ENCODE peak calls at places on chromosomes 13 and 19, in five cellular contexts. H is body of pancreas, U is uterus, T is heart right ventricle, B is psoas muscle. E is an unnamed sample. For H3K4me1 and H3K9me3, the result is how much of the 10 kb centered on the place peaks cover.

GRCh38 chr13:26041476-26041875 is 10.3 kb downstream of the SHISA2 start:
- DNase-seq in U (no peak), B (no peak), T (no peak), H (no peak), E (no peak)

GRCh38 chr19:15195381-15195964 is 5.3 kb downstream of the NOTCH3 start:
- DNase-seq in U (peak), H (peak), T (peak), B (peak), E (peak)

GRCh38 chr13:98549728-98550317 is 27.1 kb downstream of the STK24 start:
- DNase-seq in B (no peak), U (no peak), H (no peak), T (no peak), E (no peak)

GRCh38 chr19:33488826-33489225 is 32.8 kb downstream of the PEPD start:
- DNase-seq in U (no peak), B (no peak), H (peak), T (no peak), E (no peak)

GRCh38 chr13:110683203-110683883 is 22.6 kb downstream of the CARS2 start:
- DNase-seq in H (peak), B (no peak), U (no peak), T (no peak), E (no peak)

GRCh38 chr13:79522583-79522982 is 41.6 kb downstream of the NDFIP2 start:
- DNase-seq in U (no peak), B (no peak), T (no peak), H (no peak), E (no peak)

GRCh38 chr19:13597625-13598024 is 91.3 kb upstream of the CACNA1A start:
- DNase-seq in U (peak), H (peak), B (peak), T (peak), E (peak)

GRCh38 chr13:25928941-25929505 is 122.8 kb downstream of the SHISA2 start:
- DNase-seq in B (no peak), T (no peak), H (no peak), U (no peak), E (no peak)

GRCh38 chr13:19818223-19818842 is 35.6 kb upstream of the PSPC1 start:
- DNase-seq in B (peak), U (no peak), T (no peak), H (peak), E (peak)

GRCh38 chr13:80083516-80084085 is 257.3 kb downstream of the SPRY2 start:
- DNase-seq in T (no peak), H (no peak), B (no peak), U (no peak), E (no peak)

GRCh38 chr13:95275322-95276118 is 25.7 kb downstream of the ABCC4 start:
- DNase-seq in U (no peak), T (no peak), H (no peak), B (no peak), E (no peak)

GRCh38 chr19:7004313-7004931 is 16.8 kb downstream of the MBD3L2B start:
- DNase-seq in U (no peak), T (no peak), B (no peak), H (no peak), E (no peak)

GRCh38 chr13:48050550-48050949 is 13.0 kb downstream of the NUDT15 start:
- DNase-seq in T (no peak), H (no peak), B (no peak), U (no peak), E (no peak)

GRCh38 chr13:73677041-73677589 is 457.1 kb downstream of the KLF12 start:
- DNase-seq in B (no peak), H (no peak), U (no peak), T (no peak), E (no peak)

GRCh38 chr19:13574933-13575332 is 68.7 kb upstream of the CACNA1A start:
- DNase-seq in U (no peak), B (no peak), T (no peak), H (no peak), E (peak)

GRCh38 chr13:98457053-98457452 is 119.9 kb downstream of the STK24 start:
- DNase-seq in H (no peak), U (no peak), T (no peak), B (no peak), E (no peak)

GRCh38 chr19:39141929-39142328 is 16.3 kb downstream of the PAK4 start:
- DNase-seq in B (no peak), U (no peak), T (no peak), H (no peak), E (no peak)
- H3K4me1 ChIP-seq in B (under half), U (under half), T (under half), H (half or more), E (under half)

GRCh38 chr13:32257649-32258048 is 57.5 kb downstream of the ZAR1L start:
- DNase-seq in H (no peak), B (no peak), U (no peak), T (no peak), E (no peak)

GRCh38 chr13:32256243-32256642 is 58.9 kb downstream of the ZAR1L start:
- DNase-seq in U (no peak), T (no peak), H (no peak), B (no peak), E (no peak)

GRCh38 chr13:32261567-32261966 is 53.6 kb downstream of the ZAR1L start:
- DNase-seq in T (peak), H (peak), B (peak), U (peak), E (peak)

GRCh38 chr13:32262165-32262564 is 53.0 kb downstream of the ZAR1L start:
- DNase-seq in T (no peak), U (no peak), B (no peak), H (no peak), E (no peak)

GRCh38 chr13:32259116-32259515 is 56.0 kb downstream of the ZAR1L start:
- DNase-seq in T (no peak), H (no peak), U (no peak), B (no peak), E (no peak)
- TF ChIP-seq CTCF in T (no peak), H (no peak), U (peak), B (no peak), E (peak)

GRCh38 chr19:12270854-12271253 is 23.8 kb downstream of the ZNF44 start:
- DNase-seq in U (no peak), H (no peak), B (no peak), T (no peak), E (no peak)

GRCh38 chr19:12260861-12261260 is 33.8 kb downstream of the ZNF44 start:
- DNase-seq in U (no peak), B (no peak), T (no peak), H (no peak), E (no peak)

GRCh38 chr19:12261554-12261953 is 33.1 kb downstream of the ZNF44 start:
- DNase-seq in U (no peak), T (no peak), B (no peak), H (no peak), E (no peak)

GRCh38 chr19:12260236-12260635 is 34.4 kb downstream of the ZNF44 start:
- DNase-seq in T (no peak), H (no peak), B (no peak), U (no peak), E (no peak)

GRCh38 chr19:12265921-12266704 is 28.6 kb downstream of the ZNF44 start:
- DNase-seq in B (no peak), T (no peak), U (no peak), H (no peak), E (no peak)
- H3K9me3 ChIP-seq in B (half or more), T (half or more), U (under half), H (under half), E (under half)

DNA sequence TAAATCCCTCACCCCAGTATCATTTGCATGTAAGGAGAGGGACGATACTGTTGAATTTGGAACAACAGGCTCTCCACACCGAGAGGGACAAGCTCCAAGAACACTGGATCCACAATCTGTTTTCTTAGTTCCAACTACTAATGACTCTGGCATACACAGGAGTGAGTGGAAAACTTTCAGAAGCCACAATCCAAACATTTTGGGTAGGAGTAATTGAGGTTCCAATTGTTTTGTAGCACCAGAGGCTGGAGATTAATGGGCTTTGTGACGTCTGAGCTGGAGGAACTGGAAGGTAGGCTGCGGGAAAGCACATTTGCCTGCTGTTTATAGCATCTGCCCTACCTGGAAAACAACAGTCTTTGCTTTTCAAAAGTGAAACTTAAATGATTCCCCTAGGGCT is 156.7 kb downstream of the FLT1 start:
- DNase-seq in U (no peak), B (no peak), T (peak), H (no peak), E (no peak)
- H3K4me1 ChIP-seq in U (under half), B (under half), T (under half), H (under half), E (under half)

DNA sequence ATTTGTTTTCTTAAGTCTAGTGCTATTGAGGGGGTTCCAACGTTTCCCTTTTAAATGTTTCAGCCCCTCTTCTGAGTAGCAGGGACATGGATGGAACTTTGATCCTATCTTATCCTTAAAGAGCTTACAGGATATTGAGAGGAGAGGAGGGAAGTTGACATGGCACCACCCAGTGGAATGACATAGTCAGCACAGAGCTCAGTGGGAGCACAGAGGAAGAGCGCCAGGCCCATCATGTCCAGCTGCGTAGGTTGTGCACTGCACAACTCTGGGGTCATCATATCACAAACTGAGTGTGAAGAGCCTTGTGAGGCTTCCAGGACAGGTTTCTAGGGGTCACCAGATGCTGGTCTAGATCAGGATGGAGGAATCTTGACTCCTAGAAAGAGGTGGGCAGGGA is 4.6 kb upstream of the CDC42EP5 start:
- DNase-seq in T (no peak), H (no peak), B (no peak), U (no peak), E (no peak)
- TF ChIP-seq CTCF in T (no peak), H (no peak), B (no peak), U (no peak), E (peak)

DNA sequence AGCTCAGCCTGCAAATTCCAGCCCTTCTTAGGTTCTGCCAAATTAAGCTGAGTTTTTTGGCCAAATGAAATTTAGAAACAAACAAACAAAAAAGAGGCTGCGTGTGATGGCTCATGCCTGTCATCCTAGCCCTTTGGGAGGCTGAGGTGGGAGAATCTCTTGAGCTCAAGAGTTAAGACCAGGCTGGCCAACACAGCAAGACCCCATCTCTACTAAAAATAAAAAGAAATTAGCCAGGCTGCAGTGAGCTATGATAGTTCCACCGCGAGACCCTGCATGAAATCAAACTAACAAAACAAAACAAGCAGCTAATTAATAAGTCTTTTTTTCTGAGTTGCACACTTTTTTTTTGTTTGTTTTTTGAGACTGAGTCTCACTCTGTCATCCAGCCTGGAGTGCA is 17.9 kb downstream of the NCAN start:
- DNase-seq in T (no peak), H (no peak), U (no peak), B (no peak), E (no peak)
- H3K9me3 ChIP-seq in T (under half), H (under half), U (under half), B (under half), E (under half)

GRCh38 chr13:33322965-33323668 is 37.6 kb upstream of the STARD13 start:
- DNase-seq in H (no peak), U (no peak), B (no peak), T (no peak), E (no peak)

GRCh38 chr13:33321686-33322473 is 36.3 kb upstream of the STARD13 start:
- DNase-seq in B (no peak), H (no peak), U (no peak), T (no peak), E (no peak)

GRCh38 chr13:33326246-33326645 is 40.7 kb upstream of the STARD13 start:
- DNase-seq in H (no peak), U (no peak), T (no peak), B (no peak), E (no peak)

GRCh38 chr13:33322474-33322827 is 36.9 kb upstream of the STARD13 start:
- DNase-seq in H (no peak), B (peak), T (peak), U (peak), E (no peak)

DNA sequence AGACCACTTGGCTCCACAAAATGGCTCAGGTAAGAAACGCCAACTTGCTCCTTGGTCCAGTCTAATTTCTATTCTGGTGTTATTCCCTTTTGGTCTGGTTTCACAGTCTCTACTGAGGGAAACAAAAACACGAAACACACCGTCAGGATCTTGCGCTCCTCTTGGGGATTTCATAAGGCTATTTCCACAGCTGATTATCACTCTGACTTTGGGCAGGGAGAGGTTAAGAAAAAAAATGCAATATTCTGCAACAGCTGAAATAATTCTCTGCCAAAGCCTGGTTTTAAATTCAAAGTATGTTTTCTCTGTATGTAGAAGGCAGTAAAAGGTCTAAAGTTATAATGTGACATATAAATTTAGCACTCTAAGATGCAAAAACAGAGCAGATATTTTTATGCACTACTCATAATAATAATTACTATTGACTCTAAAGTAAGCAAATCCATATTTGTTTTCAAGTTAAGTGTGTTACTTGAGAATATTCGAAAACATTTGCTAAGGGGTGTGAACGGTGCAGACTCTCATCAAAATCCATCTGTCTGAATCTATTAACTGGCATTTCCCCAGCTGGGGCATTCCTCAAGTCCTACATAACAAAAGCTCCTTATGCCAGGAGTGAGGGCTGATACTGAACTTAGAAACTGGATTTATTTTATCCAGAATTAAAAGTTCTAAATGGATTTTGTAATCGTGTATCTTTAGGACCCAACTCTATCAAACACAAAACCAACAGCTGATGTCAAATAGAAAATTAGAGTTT is 38.4 kb upstream of the STARD13 start:
- DNase-seq in B (no peak), H (no peak), U (no peak), T (no peak), E (no peak)
- H3K4me1 ChIP-seq in B (under half), H (under half), U (under half), T (under half), E (under half)